ENCODE peak calls at places on chromosomes 12 and 14, in eight cellular contexts. D, Q, E, W, K, I, C and G are unnamed samples.

GRCh38 chr12:103085541-103085940 is 128.1 kb downstream of the ASCL1 start:
- DNase-seq in D (no peak), Q (no peak), E (no peak), W (no peak), K (no peak), I (no peak), C (peak; percentile 27), G (no peak)

GRCh38 chr12:105091495-105092206 is 7.4 kb upstream of the ALDH1L2 start:
- DNase-seq in D (no peak), Q (no peak), E (no peak), W (no peak), K (no peak), I (no peak), C (no peak), G (no peak)

GRCh38 chr12:103751600-103751999 is 89.4 kb downstream of the NT5DC3 start:
- DNase-seq in D (no peak), Q (no peak), E (no peak), W (peak; percentile 44), K (no peak), I (no peak), C (no peak), G (no peak)

GRCh38 chr14:91229743-91230200 is 14.7 kb downstream of the GPR68 start:
- DNase-seq in D (no peak), Q (no peak), E (no peak), W (peak; percentile 47), K (no peak), I (no peak), C (peak; percentile 94), G (peak; percentile 86)

GRCh38 chr14:56821807-56822615 is 11.7 kb upstream of the OTX2 start:
- DNase-seq in D (no peak), Q (no peak), E (no peak), W (no peak), K (no peak), I (no peak), C (no peak), G (no peak)

GRCh38 chr12:67498981-67499380 is 149.6 kb upstream of the DYRK2 start:
- DNase-seq in D (no peak), Q (no peak), E (no peak), W (no peak), K (no peak), I (no peak), C (no peak), G (no peak)

GRCh38 chr14:51576112-51576420 is 75.6 kb upstream of the FRMD6 start:
- DNase-seq in D (no peak), Q (no peak), E (no peak), W (peak; percentile 37), K (no peak), I (no peak), C (no peak), G (no peak)

GRCh38 chr12:14937689-14938088 is 648 bp downstream of the ERP27 start:
- DNase-seq in D (no peak), Q (no peak), E (peak; percentile 17), W (no peak), K (no peak), I (no peak), C (peak; percentile 55), G (no peak)

GRCh38 chr12:103841690-103842584 is 903 bp upstream of the NT5DC3 start:
- DNase-seq in D (peak; percentile 17), Q (peak; percentile 53), E (peak; percentile 30), W (peak; percentile 47), K (peak; percentile 82), I (peak; percentile 14), C (peak; percentile 10), G (peak; percentile 61)